ENCODE peak calls at places on chromosomes 16 and 17, in six cellular contexts. X, H, U, K, I and V are unnamed samples.

GRCh38 chr17:5821057-5821456 is 236.7 kb upstream of the NLRP1 start:
- DNase-seq in X (no peak), I (peak), K (no peak), U (peak), H (no peak), V (no peak)

GRCh38 chr17:50893183-50893993 is 27.2 kb upstream of the TOB1 start:
- DNase-seq in U (peak), K (peak), H (no peak), X (peak), I (no peak), V (no peak)

GRCh38 chr17:31758646-31759045 is 100.4 kb downstream of the COPRS start:
- DNase-seq in U (peak), H (no peak), X (no peak), I (no peak), K (no peak), V (no peak)

GRCh38 chr17:72119280-72119962 is 1.4 kb upstream of the SOX9 start:
- DNase-seq in K (no peak), H (no peak), I (no peak), X (no peak), U (no peak), V (no peak)

GRCh38 chr17:3935825-3936355 is 19.6 kb upstream of the P2RX1 start:
- DNase-seq in I (no peak), U (peak), X (no peak), K (no peak), H (no peak), V (no peak)

GRCh38 chr17:70270554-70270953 is 101.2 kb downstream of the KCNJ2 start:
- DNase-seq in X (no peak), I (no peak), U (no peak), H (no peak), K (no peak), V (no peak)

GRCh38 chr16:73563709-73564108 is 515.8 kb upstream of the ZFHX3 start:
- DNase-seq in I (no peak), U (no peak), H (no peak), X (no peak), K (no peak), V (no peak)

GRCh38 chr17:56452469-56452868 is 141.0 kb upstream of the NOG start:
- DNase-seq in X (no peak), U (no peak), I (no peak), H (no peak), K (no peak), V (no peak)

GRCh38 chr16:10386517-10387377 is 886 bp downstream of the ATF7IP2 start:
- DNase-seq in U (peak), H (no peak), X (no peak), I (no peak), K (no peak), V (no peak)

GRCh38 chr17:34245496-34245895 is 9.6 kb upstream of the CCL2 start:
- DNase-seq in X (no peak), U (no peak), K (no peak), H (no peak), I (no peak), V (no peak)

GRCh38 chr17:32267690-32268205 is 2.1 kb downstream of the RHBDL3 start:
- DNase-seq in U (no peak), I (peak), X (no peak), H (peak), K (no peak), V (no peak)

GRCh38 chr16:81485225-81485624 is 40.6 kb downstream of the CMIP start:
- DNase-seq in I (no peak), X (no peak), H (no peak), U (no peak), K (no peak), V (peak)

GRCh38 chr16:11547517-11547916 is 39.2 kb downstream of the LITAF start:
- DNase-seq in K (no peak), U (no peak), I (no peak), H (no peak), X (no peak), V (no peak)

GRCh38 chr17:64536913-64537312 is 30.1 kb downstream of the CEP95 start:
- DNase-seq in U (no peak), H (no peak), K (no peak), X (no peak), I (no peak), V (no peak)

GRCh38 chr17:7557825-7558543 is 566 bp upstream of the TNFSF13 start:
- DNase-seq in I (peak), K (no peak), H (peak), U (peak), X (no peak), V (peak)

GRCh38 chr16:46853713-46854443 is 22.9 kb upstream of the C16orf87 start:
- DNase-seq in K (peak), X (peak), U (peak), I (peak), H (peak), V (peak)
- TF ChIP-seq USF2 in K (no peak), X (no peak), U (no peak), I (no peak), H (no peak), V (no peak)

GRCh38 chr17:43695968-43696865 is 34.5 kb upstream of the MEOX1 start:
- DNase-seq in I (no peak), H (no peak), U (peak), K (no peak), X (no peak), V (no peak)

GRCh38 chr17:43694081-43694870 is 32.6 kb upstream of the MEOX1 start:
- DNase-seq in I (peak), K (peak), U (peak), X (peak), H (peak), V (peak)

GRCh38 chr17:43689814-43690213 is 28.1 kb upstream of the MEOX1 start:
- DNase-seq in I (no peak), H (no peak), K (no peak), X (no peak), U (no peak), V (no peak)

GRCh38 chr17:43691317-43691693 is 29.6 kb upstream of the MEOX1 start:
- DNase-seq in K (no peak), I (no peak), H (no peak), X (no peak), U (no peak), V (no peak)

DNA sequence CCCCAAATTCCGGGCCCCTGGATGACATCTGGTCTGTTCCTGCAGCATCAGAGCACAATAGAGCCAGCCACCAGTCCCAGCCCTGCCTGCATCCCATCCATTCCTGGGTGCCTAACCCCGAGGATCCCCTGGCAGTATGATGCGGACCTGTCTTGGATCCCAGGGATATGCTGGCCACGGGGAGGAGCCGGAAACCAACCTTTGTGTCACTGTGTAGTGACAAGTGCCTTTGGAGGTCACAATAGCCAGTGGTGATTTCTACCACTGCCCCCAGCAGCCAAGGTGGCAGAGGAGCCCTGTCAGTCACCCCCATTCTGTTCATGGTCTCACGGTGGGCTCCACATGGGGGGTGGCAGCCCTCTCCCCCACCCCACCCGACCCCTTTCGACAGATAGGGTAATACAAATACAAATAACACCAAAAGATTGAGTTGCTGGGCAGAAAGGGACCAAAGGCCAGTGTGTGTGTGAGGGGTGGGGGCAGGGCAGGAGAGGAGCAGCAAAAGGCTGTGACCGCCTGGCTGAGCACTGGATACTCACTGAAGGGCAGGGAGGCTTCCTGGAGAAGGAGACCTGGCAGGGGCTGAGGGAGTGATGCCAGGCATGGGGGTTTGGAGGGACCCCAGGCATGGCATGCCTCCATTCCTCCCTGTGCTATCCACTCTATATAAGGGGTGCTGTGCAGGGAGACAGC is 29.0 kb upstream of the MEOX1 start:
- DNase-seq in K (no peak), X (no peak), I (no peak), U (no peak), H (no peak), V (no peak)
- TF ChIP-seq USF2 in K (no peak), X (no peak), I (no peak), U (no peak), H (no peak), V (no peak)

DNA sequence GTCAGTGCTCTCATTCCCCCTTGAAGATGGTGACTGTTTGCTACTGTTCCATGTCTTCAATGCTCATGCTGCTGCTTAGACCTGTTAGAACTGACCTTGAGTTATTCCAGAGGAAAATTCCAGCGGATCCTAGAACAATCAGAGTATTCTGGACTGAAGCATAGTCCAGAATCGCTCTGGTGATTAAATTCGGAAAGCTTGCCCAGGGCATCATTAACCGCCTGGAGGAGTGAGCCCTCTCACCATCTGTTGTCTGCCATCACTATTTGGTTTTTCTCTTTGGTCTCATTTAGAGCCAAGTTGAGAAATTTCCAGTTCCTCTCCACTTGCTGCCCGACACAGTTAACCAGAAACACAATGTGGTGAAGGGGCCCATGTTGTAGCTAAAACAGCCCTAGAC is 104.1 kb downstream of the BMERB1 start:
- DNase-seq in I (no peak), H (no peak), U (no peak), K (no peak), X (no peak), V (no peak)
- TF ChIP-seq USF2 in I (no peak), H (no peak), U (no peak), K (no peak), X (no peak), V (no peak)

DNA sequence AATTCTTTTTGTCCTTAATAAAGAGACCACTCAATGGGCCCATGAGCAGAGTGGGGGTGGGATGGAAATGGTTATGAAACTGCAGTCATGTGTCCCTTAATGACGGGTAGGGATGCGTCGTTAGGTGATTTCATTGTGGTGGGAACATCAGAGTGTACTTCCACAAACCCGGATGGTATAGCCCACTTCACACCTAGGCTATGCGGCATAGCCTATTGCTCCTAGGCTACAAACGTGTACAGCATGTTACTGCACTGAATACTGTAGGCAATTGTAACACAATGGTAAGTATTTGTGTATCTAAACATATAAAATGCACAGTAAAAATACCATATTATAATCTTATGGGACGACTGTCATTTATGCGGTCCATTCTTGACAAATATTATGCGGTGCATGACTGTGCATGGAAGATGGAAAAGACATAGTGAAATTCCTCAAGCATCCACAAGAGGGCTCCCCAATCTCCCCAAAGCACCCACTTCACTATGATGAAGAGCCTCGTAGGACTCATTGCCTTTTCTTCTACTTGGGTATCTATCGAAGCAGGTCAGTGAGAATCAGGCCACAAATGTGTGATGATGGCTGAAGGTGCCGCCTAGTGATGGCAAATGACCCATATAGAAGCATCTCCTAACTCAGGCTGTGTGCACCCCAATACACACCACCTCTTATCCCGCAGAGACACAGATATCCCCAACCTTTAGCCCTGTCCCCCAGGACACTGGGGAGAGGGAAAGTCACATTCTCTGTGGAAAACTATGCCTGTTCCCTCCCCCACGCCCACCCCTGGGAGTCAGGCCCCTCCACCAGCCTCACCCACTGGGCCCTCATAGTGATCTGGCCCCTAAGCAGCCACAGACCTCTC is 43.5 kb downstream of the TBX21 start:
- DNase-seq in X (peak), H (no peak), I (no peak), K (peak), U (peak), V (peak)
- TF ChIP-seq USF2 in X (no peak), H (no peak), I (no peak), K (no peak), U (no peak), V (no peak)